ENCODE peak calls at places on chromosomes 4 and X, in eight cellular contexts. W is GM20000, V is endothelial cell, Q is osteoblast, F is cardiac muscle cell, U is WTC11, A is progenitor cell of endocrine pancreas, E is fibroblast of mammary gland. K is an unnamed sample.

GRCh38 chr4:37830640-37831039 is 4.2 kb downstream of the PGM2 start:
- DNase-seq in F (no peak), E (no peak), U (no peak), W (no peak), Q (no peak), V (no peak), A (no peak), K (peak)

GRCh38 chrX:71619193-71619592 is 882 bp upstream of the CXCR3 start:
- DNase-seq in U (no peak), V (no peak), E (no peak), A (no peak), Q (no peak), F (no peak), W (no peak), K (no peak)

GRCh38 chr4:74451214-74451661 is 6.3 kb downstream of the AREG start:
- DNase-seq in U (no peak), W (no peak), V (no peak), Q (peak), E (peak), F (peak), A (no peak), K (peak)

GRCh38 chr4:177413092-177413491 is 29.1 kb downstream of the AGA start:
- DNase-seq in F (no peak), A (no peak), Q (no peak), E (no peak), W (no peak), U (no peak), V (no peak), K (no peak)

GRCh38 chr4:88012652-88013051 is 5.2 kb downstream of the PKD2 start:
- DNase-seq in W (peak), V (no peak), U (no peak), E (no peak), A (no peak), F (no peak), Q (no peak), K (no peak)

GRCh38 chrX:133495464-133496391 is 80.4 kb upstream of the GPC4 start:
- DNase-seq in V (no peak), E (peak), F (peak), A (no peak), Q (no peak), U (no peak), W (no peak), K (peak)

GRCh38 chr4:116849620-116850019 is 235.8 kb downstream of the TRAM1L1 start:
- DNase-seq in W (no peak), U (no peak), A (no peak), F (no peak), E (no peak), V (no peak), Q (no peak), K (peak)

GRCh38 chr4:82491251-82491960 is 61.0 kb downstream of the ENOPH1 start:
- DNase-seq in W (no peak), U (no peak), Q (no peak), A (no peak), V (no peak), E (peak), F (no peak), K (no peak)

GRCh38 chr4:13920901-13921300 is 293.4 kb upstream of the BOD1L1 start:
- DNase-seq in E (peak), Q (no peak), W (no peak), V (peak), F (peak), U (no peak), A (no peak), K (peak)

GRCh38 chrX:34656842-34657780 is at the start of gene TMEM47:
- DNase-seq in A (peak), Q (peak), U (peak), V (peak), F (peak), E (peak), W (peak), K (peak)

GRCh38 chrX:46587753-46588171 is 14.2 kb downstream of the CHST7 start:
- DNase-seq in V (no peak), U (no peak), F (peak), E (no peak), W (no peak), A (no peak), Q (no peak), K (peak)

GRCh38 chrX:13927175-13927574 is 102.5 kb downstream of the GEMIN8 start:
- DNase-seq in V (no peak), W (no peak), U (no peak), A (no peak), E (no peak), Q (no peak), F (no peak), K (no peak)

GRCh38 chrX:45794995-45795337 is 594.3 kb upstream of the DIPK2B start:
- DNase-seq in A (no peak), W (no peak), U (no peak), Q (peak), V (no peak), F (no peak), E (no peak), K (no peak)

GRCh38 chr4:7800996-7801395 is 138.7 kb downstream of the AFAP1 start:
- DNase-seq in U (no peak), E (no peak), F (no peak), W (no peak), A (no peak), V (no peak), Q (no peak), K (no peak)

GRCh38 chrX:21194526-21194925 is 179.7 kb upstream of the CNKSR2 start:
- DNase-seq in A (no peak), U (no peak), Q (no peak), F (no peak), E (no peak), V (no peak), W (no peak), K (no peak)

GRCh38 chr4:8267077-8267476 is 2.5 kb upstream of the HTRA3 start:
- DNase-seq in U (peak), Q (peak), W (peak), V (peak), E (peak), A (peak), F (peak), K (peak)

GRCh38 chrX:132776486-132777210 is 181.8 kb downstream of the HS6ST2 start:
- DNase-seq in A (no peak), E (no peak), Q (no peak), W (no peak), U (no peak), V (no peak), F (no peak), K (no peak)

GRCh38 chr4:56786955-56787354 is 34.5 kb downstream of the SPINK2 start:
- DNase-seq in E (peak), F (peak), U (no peak), Q (peak), V (peak), W (no peak), A (no peak), K (peak)

DNA sequence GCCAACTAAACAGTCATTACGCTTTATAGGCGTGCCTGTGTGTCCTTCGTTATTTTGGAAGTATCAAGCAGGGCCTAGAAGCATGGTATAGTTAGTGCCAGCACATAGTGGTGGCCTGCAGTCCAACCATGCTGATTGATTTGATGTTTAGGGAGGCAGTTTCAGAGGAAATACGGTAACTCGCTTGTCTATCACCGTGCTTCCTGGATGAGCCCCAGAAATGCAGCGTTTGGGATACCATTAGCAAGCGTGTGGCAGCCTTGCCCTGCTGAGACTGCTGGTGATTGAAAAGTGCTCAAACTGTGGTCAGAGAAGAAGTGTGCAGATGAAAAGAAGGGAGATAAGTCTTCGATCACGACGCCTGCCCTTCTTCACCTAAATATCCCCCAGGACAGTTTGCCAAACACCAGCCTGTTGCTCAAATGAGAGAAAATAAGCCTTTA is 158.4 kb downstream of the CHIC2 start:
- DNase-seq in W (no peak), V (no peak), U (peak), Q (no peak), E (peak), F (peak), A (no peak), K (peak)
- TF ChIP-seq CTCF in W (no peak), V (no peak), U (no peak), Q (no peak), E (no peak), F (no peak), A (no peak), K (no peak)

GRCh38 chr4:170089274-170089742 is 448 bp downstream of the AADAT start:
- DNase-seq in V (peak), E (peak), W (no peak), U (peak), F (peak), Q (peak), A (no peak), K (peak)
- TF ChIP-seq CTCF in V (no peak), E (no peak), W (no peak), U (no peak), F (no peak), Q (no peak), A (no peak), K (no peak)

GRCh38 chr4:11424896-11425295 is 3.8 kb downstream of the HS3ST1 start:
- DNase-seq in V (no peak), Q (no peak), W (no peak), A (no peak), F (no peak), E (no peak), U (no peak), K (no peak)
- TF ChIP-seq CTCF in V (no peak), Q (no peak), W (no peak), A (no peak), F (no peak), E (no peak), U (no peak), K (no peak)

GRCh38 chrX:145563159-145563558 is 254.5 kb upstream of the SLITRK2 start:
- DNase-seq in Q (no peak), V (no peak), U (no peak), F (no peak), A (no peak), W (no peak), E (no peak), K (no peak)
- TF ChIP-seq CTCF in Q (no peak), V (no peak), U (no peak), F (no peak), A (no peak), W (no peak), E (no peak), K (no peak)

DNA sequence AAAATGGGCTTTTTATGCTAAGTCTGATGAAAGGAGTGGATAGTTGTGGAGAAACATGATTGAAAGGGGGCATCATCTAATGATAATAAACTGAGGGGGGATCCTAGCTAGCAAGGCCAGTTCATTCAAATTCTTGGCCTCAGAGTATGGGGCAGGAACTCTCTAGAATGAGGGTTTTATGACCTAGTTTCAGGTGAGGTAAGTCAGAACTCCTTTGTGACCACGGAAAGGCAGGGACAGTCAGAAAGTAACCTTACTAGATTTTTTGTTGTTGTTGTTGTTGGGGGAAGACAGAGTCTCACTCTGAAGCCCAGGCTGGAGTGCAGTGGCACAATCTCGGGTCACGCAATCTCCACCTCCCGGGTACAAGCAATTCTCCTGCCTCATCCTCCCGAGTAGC is 1.5 kb upstream of the PAQR3 start:
- DNase-seq in F (no peak), U (no peak), V (no peak), A (no peak), W (no peak), Q (peak), E (no peak), K (no peak)
- TF ChIP-seq CTCF in F (no peak), U (no peak), V (no peak), A (no peak), W (no peak), Q (no peak), E (no peak), K (no peak)

DNA sequence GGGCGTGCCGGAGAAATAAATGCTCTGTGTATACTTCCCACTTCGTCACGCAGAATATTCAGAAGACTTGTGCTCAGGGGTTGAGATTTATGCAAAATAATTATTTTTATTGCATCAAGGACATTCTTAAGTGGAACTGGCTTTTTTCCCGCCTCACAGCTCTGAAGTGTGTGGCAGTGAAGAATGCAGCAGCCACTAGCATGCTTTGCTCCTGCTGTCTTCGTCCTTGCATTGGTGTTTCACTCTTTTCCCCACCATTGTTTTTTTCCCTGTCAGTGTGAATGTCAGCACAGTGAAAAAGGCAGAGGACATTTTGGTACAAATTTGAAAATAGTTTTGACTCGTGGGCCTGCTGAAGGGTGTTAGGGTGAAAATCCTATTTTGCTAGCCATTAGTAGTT is 70.7 kb downstream of the FAM193A start:
- DNase-seq in Q (no peak), F (no peak), W (no peak), V (no peak), E (no peak), A (no peak), U (no peak), K (no peak)
- TF ChIP-seq CTCF in Q (no peak), F (no peak), W (no peak), V (no peak), E (no peak), A (no peak), U (no peak), K (no peak)

GRCh38 chr4:114038762-114039392 is 59.4 kb upstream of the ARSJ start:
- DNase-seq in Q (no peak), W (no peak), U (no peak), V (no peak), F (no peak), E (no peak), A (no peak), K (no peak)

GRCh38 chr4:114034189-114034588 is 54.7 kb upstream of the ARSJ start:
- DNase-seq in Q (no peak), F (no peak), V (no peak), E (no peak), A (no peak), U (no peak), W (no peak), K (no peak)

GRCh38 chr4:114036426-114036825 is 57.0 kb upstream of the ARSJ start:
- DNase-seq in V (no peak), E (no peak), Q (no peak), F (no peak), W (no peak), A (no peak), U (no peak), K (no peak)

GRCh38 chr4:114037981-114038380 is 58.5 kb upstream of the ARSJ start:
- DNase-seq in A (no peak), U (no peak), Q (no peak), F (no peak), V (no peak), W (no peak), E (no peak), K (no peak)

GRCh38 chr4:114036864-114037263 is 57.4 kb upstream of the ARSJ start:
- DNase-seq in U (no peak), A (no peak), V (no peak), W (no peak), F (no peak), Q (no peak), E (no peak), K (no peak)
- TF ChIP-seq CTCF in U (no peak), A (no peak), V (no peak), W (no peak), F (no peak), Q (no peak), E (no peak), K (no peak)